ENCODE peak calls at places on chromosomes 6 and 20, in ten cellular contexts. O is SJSA1, P is HCT116, A is cardiac muscle cell, G is breast epithelium, I is heart right ventricle, Y is MM.1S, F is psoas muscle, X is uterus, K is spleen. B is an unnamed sample.

GRCh38 chr6:51118754-51119153 is 300.1 kb downstream of the TFAP2B start:
- DNase-seq in Y (no peak), O (no peak), F (no peak), G (no peak), P (no peak), I (no peak), X (no peak), A (no peak), K (no peak), B (no peak)

GRCh38 chr6:22071655-22072054 is 225.2 kb downstream of the PRL start:
- DNase-seq in I (peak; percentile 74), Y (no peak), X (peak; percentile 42), O (peak; percentile 48), G (no peak), P (no peak), F (no peak), K (no peak), A (peak; percentile 71), B (peak; percentile 66)

GRCh38 chr6:307065-307814 is 15.0 kb downstream of the DUSP22 start:
- DNase-seq in K (no peak), A (no peak), O (no peak), P (no peak), Y (no peak), F (no peak), X (no peak), I (peak; percentile 44), G (no peak), B (no peak)

GRCh38 chr6:113630365-113630737 is 226.8 kb upstream of the MARCKS start:
- DNase-seq in A (no peak), Y (no peak), P (no peak), X (no peak), G (no peak), K (no peak), F (no peak), O (no peak), I (no peak), B (no peak)

GRCh38 chr6:134529921-134530320 is 212.0 kb upstream of the SGK1 start:
- DNase-seq in X (no peak), O (no peak), I (no peak), Y (no peak), K (no peak), G (no peak), P (no peak), F (no peak), A (no peak), B (no peak)

GRCh38 chr6:107600936-107601335 is 111.0 kb downstream of the SOBP start:
- DNase-seq in X (no peak), A (peak; percentile 71), O (peak; percentile 59), F (peak; percentile 29), G (no peak), I (peak; percentile 29), K (no peak), Y (no peak), P (no peak), B (peak; percentile 67)

GRCh38 chr20:20417891-20418676 is 50.2 kb downstream of the INSM1 start:
- DNase-seq in Y (peak; percentile 88), P (no peak), K (no peak), X (no peak), O (no peak), F (no peak), G (no peak), A (no peak), I (no peak), B (no peak)

GRCh38 chr6:33885121-33886057 is 81.6 kb upstream of the MLN start:
- DNase-seq in X (no peak), O (peak; percentile 37), K (no peak), F (no peak), G (no peak), I (no peak), P (peak; percentile 59), Y (no peak), A (no peak), B (no peak)

DNA sequence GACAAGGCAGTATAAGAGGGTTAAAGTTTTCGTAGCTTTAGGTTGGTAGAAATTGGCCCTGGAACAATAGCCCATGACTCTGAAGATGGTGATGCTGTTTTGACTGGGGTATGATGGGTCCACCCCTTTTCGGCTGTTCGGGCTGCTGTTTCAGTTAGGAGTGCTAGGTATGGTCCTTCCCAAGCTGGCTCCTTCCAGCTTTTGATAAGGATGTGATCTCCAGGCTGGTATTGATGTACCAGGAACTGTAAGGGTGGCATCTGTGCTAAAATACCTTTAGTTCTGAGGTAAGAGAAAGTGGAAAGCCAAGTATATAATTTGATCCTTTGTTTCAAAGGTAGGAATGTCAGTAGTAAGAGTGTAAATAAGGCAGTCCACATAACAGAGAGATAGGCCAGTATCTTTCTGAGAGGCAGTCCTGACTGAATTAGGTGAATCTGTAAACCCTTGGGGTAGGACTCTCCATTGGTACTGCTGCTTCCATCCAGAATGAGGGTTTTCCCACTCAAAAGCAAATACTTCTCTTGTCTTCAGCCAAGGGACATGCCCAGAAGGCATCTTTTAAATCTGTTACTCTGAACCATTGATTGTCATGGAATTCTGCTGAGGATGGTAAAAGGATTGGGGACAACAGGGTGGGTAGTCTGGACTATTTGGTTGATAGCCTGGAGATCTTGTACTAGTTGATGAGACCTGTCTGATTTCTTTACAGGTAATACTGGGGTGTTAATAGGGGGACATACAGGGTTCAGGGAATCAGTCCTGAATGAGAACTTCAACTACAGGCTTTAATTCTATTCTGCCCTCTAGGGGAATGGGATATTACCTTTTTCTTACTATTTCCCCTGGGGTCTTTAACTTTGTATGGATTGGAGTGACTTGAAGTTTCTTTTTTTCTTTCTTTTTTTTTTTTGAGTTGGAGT is 6.1 kb upstream of the ZNFX1 start:
- DNase-seq in P (no peak), K (no peak), A (no peak), F (no peak), X (no peak), Y (no peak), O (no peak), G (no peak), I (no peak), B (no peak)
- H3K4me3 ChIP-seq in P (no peak overlapping the region), K (no peak overlapping the region), A (no peak overlapping the region), F (no peak overlapping the region), X (no peak overlapping the region), Y (no peak overlapping the region), O (no peak overlapping the region), G (peak overlapping the region; percentile 97), I (no peak overlapping the region), B (no peak overlapping the region)

GRCh38 chr6:36855750-36856149 is 16.5 kb upstream of the CPNE5 start:
- DNase-seq in P (no peak), I (no peak), A (no peak), X (peak; percentile 16), F (no peak), Y (no peak), G (no peak), K (no peak), O (no peak), B (no peak)

GRCh38 chr6:36857325-36857724 is 17.3 kb downstream of the PPIL1 start:
- DNase-seq in G (no peak), Y (no peak), O (no peak), F (no peak), A (no peak), X (no peak), I (no peak), K (no peak), P (no peak), B (no peak)

GRCh38 chr6:36858407-36858981 is 16.1 kb downstream of the PPIL1 start:
- DNase-seq in I (no peak), P (no peak), K (no peak), F (peak; percentile 37), G (no peak), X (peak; percentile 73), A (no peak), O (no peak), Y (no peak), B (no peak)

GRCh38 chr6:36853325-36853724 is 14.1 kb upstream of the CPNE5 start:
- DNase-seq in O (no peak), A (no peak), P (no peak), Y (no peak), G (no peak), K (no peak), X (peak; percentile 61), I (no peak), F (no peak), B (no peak)

DNA sequence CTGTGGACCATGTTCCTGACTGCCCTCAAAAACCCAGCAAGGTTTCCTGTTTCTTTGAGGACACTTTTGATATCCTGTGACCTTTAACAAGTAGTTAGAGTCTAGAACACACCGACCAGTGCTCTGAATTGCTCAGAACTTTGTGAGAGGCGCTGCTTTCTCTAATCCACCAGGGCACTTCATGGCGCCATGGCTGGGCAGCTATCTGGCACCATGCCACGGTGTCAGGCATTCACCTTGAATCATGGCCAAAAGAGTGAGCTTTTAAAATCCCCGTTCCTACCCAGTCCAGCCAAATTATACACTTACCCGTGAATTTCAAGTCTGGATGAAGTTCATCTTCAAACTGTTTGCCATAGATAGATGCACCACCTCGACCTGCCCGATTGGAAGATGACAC is 17.0 kb upstream of the CPNE5 start:
- DNase-seq in F (no peak), A (no peak), Y (no peak), K (no peak), P (no peak), X (no peak), O (no peak), G (no peak), I (no peak), B (no peak)
- H3K36me3 ChIP-seq in F (peaks cover 11% of the 10 kb centered on the region), A (peaks cover 17% of the 10 kb centered on the region), Y (no peaks in the 10 kb centered on the region), K (peaks cover 4% of the 10 kb centered on the region), P (peaks cover 5% of the 10 kb centered on the region), X (no peaks in the 10 kb centered on the region), O (peaks cover 59% of the 10 kb centered on the region), G (no peaks in the 10 kb centered on the region), I (no peaks in the 10 kb centered on the region), B (peaks cover 29% of the 10 kb centered on the region)

GRCh38 chr20:24990810-24991252 is 1.7 kb downstream of the APMAP start:
- DNase-seq in K (peak; percentile 73), Y (peak; percentile 13), O (no peak), G (no peak), A (no peak), X (no peak), I (no peak), F (no peak), P (no peak), B (no peak)

GRCh38 chr20:24991897-24992419 is 593 bp downstream of the APMAP start:
- DNase-seq in I (no peak), K (peak; percentile 92), G (no peak), Y (no peak), P (no peak), A (peak; percentile 35), O (no peak), X (no peak), F (peak; percentile 32), B (peak; percentile 51)

GRCh38 chr20:24994186-24994465 is 1.6 kb upstream of the APMAP start:
- DNase-seq in X (no peak), F (no peak), Y (no peak), P (no peak), O (no peak), A (no peak), I (no peak), K (no peak), G (no peak), B (no peak)

GRCh38 chr20:24993337-24994185 is 1.0 kb upstream of the APMAP start:
- DNase-seq in A (no peak), P (no peak), K (no peak), Y (peak; percentile 18), F (no peak), X (no peak), I (no peak), O (peak; percentile 55), G (no peak), B (no peak)

GRCh38 chr20:24992420-24993205 is at the start of gene APMAP:
- DNase-seq in X (peak; percentile 96), K (peak; percentile 99), I (peak; percentile 97), A (peak; percentile 97), O (peak; percentile 96), Y (peak; percentile 96), F (peak; percentile 98), G (peak; percentile 96), P (peak; percentile 77), B (peak; percentile 96)
- H3K27ac ChIP-seq in X (peak within 1 kb of the TSS; percentile 94), K (peak within 1 kb of the TSS; percentile 95), I (peak within 1 kb of the TSS; percentile 94), A (peak within 1 kb of the TSS; percentile 76), O (peak within 1 kb of the TSS; percentile 84), Y (peak within 1 kb of the TSS; percentile 69), F (peak within 1 kb of the TSS; percentile 90), G (peak within 1 kb of the TSS; percentile 96), P (peak within 1 kb of the TSS; percentile 71), B (peak within 1 kb of the TSS; percentile 56)

DNA sequence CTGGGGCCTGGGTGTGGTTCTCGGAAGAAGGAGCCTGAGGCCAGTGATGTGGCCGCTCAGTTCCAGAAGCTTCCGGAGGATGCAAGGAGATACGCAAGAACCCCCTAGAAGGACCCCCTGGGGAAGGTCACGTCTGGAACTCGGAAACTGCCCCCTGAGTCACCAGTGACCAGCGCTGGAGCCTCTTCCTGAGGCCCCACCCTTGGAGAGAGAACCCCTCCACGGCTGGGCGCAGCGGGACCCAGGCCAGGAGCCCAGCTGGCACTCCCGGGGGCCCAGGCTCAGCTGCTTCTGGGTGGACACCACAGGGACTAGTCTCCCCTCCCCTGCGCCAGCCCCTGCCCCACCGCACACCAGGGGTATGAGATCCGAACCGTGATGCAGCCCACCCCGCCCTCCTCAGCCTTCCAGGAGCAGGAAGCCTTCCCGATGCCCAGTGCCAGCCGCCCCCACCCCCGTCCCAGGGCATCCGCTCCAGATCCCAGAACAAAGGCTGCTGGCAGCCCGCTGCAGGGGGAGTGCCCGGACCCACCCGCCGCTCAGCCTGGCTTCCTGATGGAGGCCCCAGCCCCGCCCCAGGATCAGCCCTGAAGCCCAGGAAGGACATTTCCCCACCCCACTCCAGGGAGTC is 7.5 kb downstream of the LAMA5 start:
- DNase-seq in O (no peak), I (peak; percentile 73), P (peak; percentile 73), Y (no peak), G (no peak), K (no peak), X (no peak), F (peak; percentile 57), A (no peak), B (peak; percentile 21)
- H3K4me3 ChIP-seq in O (no peak overlapping the region), I (no peak overlapping the region), P (peak overlapping the region; percentile 11), Y (no peak overlapping the region), G (peak overlapping the region; percentile 46), K (no peak overlapping the region), X (no peak overlapping the region), F (no peak overlapping the region), A (no peak overlapping the region), B (no peak overlapping the region)

B was measured in SJCRH30.